ENCODE peak calls at places on chromosomes 2 and 18, in four cellular contexts. U is anterior cingulate cortex; C is stimulated activated CD4-positive, alpha-beta T cell treated with anti-CD3 and anti-CD28 coated beads, Interleukin-4, amount 100 ng/mL, for 48 hours; X is right lobe of liver. F is an unnamed sample.

GRCh38 chr2:109247812-109248211 is 118.8 kb downstream of the SH3RF3 start:
- DNase-seq in U (no peak), C (no peak), X (no peak), F (no peak)

GRCh38 chr2:60882971-60883753 is 1.8 kb downstream of the REL start:
- DNase-seq in U (no peak), C (no peak), X (no peak), F (no peak)

GRCh38 chr2:11716689-11717321 is 29.6 kb upstream of the LPIN1 start:
- DNase-seq in U (no peak), C (no peak), X (no peak), F (no peak)

GRCh38 chr2:168757223-168757622 is 45.2 kb upstream of the NOSTRIN start:
- DNase-seq in U (no peak), C (no peak), X (no peak), F (no peak)

GRCh38 chr2:38176619-38177021 is 100.7 kb upstream of the CYP1B1 start:
- DNase-seq in U (no peak), C (no peak), X (no peak), F (no peak)

GRCh38 chr18:5914971-5915370 is 19.6 kb upstream of the TMEM200C start:
- DNase-seq in U (no peak), C (no peak), X (no peak), F (no peak)

GRCh38 chr2:202317080-202317859 is 51.7 kb downstream of the NOP58 start:
- DNase-seq in U (peak), C (no peak), X (peak), F (no peak)

GRCh38 chr2:208370881-208371633 is 35.5 kb upstream of the PTH2R start:
- DNase-seq in U (no peak), C (no peak), X (no peak), F (no peak)

GRCh38 chr2:238336151-238336550 is 15.8 kb downstream of the TRAF3IP1 start:
- DNase-seq in U (no peak), C (no peak), X (no peak), F (no peak)

GRCh38 chr18:79791141-79791972 is 6.4 kb upstream of the KCNG2 start:
- DNase-seq in U (no peak), C (no peak), X (peak), F (no peak)

GRCh38 chr18:73741946-73742345 is 405.7 kb downstream of the FBXO15 start:
- DNase-seq in U (no peak), C (no peak), X (no peak), F (no peak)

GRCh38 chr2:81650048-81650971 is 1345.8 kb upstream of the LRRTM1 start:
- DNase-seq in U (no peak), C (no peak), X (no peak), F (no peak)

GRCh38 chr2:97870396-97870843 is 125.3 kb downstream of the TMEM131 start:
- DNase-seq in U (no peak), C (peak), X (no peak), F (no peak)

GRCh38 chr2:48471048-48471474 is 58.9 kb upstream of the STON1 start:
- DNase-seq in U (no peak), C (no peak), X (no peak), F (no peak)

GRCh38 chr2:49122107-49122506 is 32.2 kb downstream of the FSHR start:
- DNase-seq in U (no peak), C (no peak), X (no peak), F (no peak)

GRCh38 chr2:99602475-99602874 is 112.7 kb upstream of the REV1 start:
- DNase-seq in U (no peak), C (no peak), X (no peak), F (no peak)

GRCh38 chr2:40302751-40303150 is 149.1 kb downstream of the SLC8A1 start:
- DNase-seq in U (no peak), C (no peak), X (no peak), F (no peak)

GRCh38 chr2:96970248-96970875 is 16.0 kb downstream of the FAM178B start:
- DNase-seq in U (no peak), C (no peak), X (no peak), F (no peak)

GRCh38 chr2:97713296-97714083 is at the start of gene ZAP70:
- DNase-seq in U (no peak), C (no peak), X (peak), F (peak)

GRCh38 chr2:226002438-226002837 is 602.9 kb downstream of the NYAP2 start:
- DNase-seq in U (no peak), C (no peak), X (no peak), F (no peak)

GRCh38 chr18:31722369-31722957 is 38.1 kb upstream of the B4GALT6 start:
- DNase-seq in U (peak), C (peak), X (peak), F (peak)

GRCh38 chr2:126730655-126731054 is 74.7 kb downstream of the GYPC start:
- DNase-seq in U (no peak), C (no peak), X (no peak), F (no peak)

GRCh38 chr2:100606740-100607343 is 44.0 kb downstream of the PDCL3 start:
- DNase-seq in U (peak), C (no peak), X (no peak), F (no peak)

GRCh38 chr2:201931955-201932354 is 101.7 kb upstream of the FZD7 start:
- DNase-seq in U (no peak), C (no peak), X (no peak), F (no peak)

GRCh38 chr2:238504181-238504711 is 77.5 kb downstream of the ASB1 start:
- DNase-seq in U (no peak), C (no peak), X (peak), F (no peak)

GRCh38 chr2:240325006-240325653 is 110.3 kb upstream of the GPC1 start:
- DNase-seq in U (no peak), C (no peak), X (no peak), F (no peak)

GRCh38 chr2:26191316-26192159 is 18.6 kb downstream of the GAREM2 start:
- DNase-seq in U (no peak), C (no peak), X (no peak), F (no peak)

GRCh38 chr2:236507393-236508085 is 62.1 kb upstream of the ACKR3 start:
- DNase-seq in U (no peak), C (peak), X (no peak), F (peak)